ENCODE peak calls at places on chromosome 14, in six cellular contexts. N, I, C, O, P and H are unnamed samples.

GRCh38 chr14:89920041-89920440 is 34.5 kb downstream of the EFCAB11 start:
- DNase-seq in N (peak; percentile 70), I (no peak), C (no peak), O (no peak), P (no peak), H (no peak)

GRCh38 chr14:75310295-75311059 is 31.8 kb downstream of the FOS start:
- DNase-seq in N (peak; percentile 86), I (peak; percentile 89), C (no peak), O (peak; percentile 87), P (no peak), H (peak; percentile 90)

GRCh38 chr14:36880276-36880675 is 218.6 kb downstream of the PAX9 start:
- DNase-seq in N (no peak), I (no peak), C (no peak), O (no peak), P (no peak), H (no peak)

GRCh38 chr14:95330591-95331370 is 11.1 kb upstream of the CLMN start:
- DNase-seq in N (no peak), I (no peak), C (no peak), O (no peak), P (no peak), H (no peak)

GRCh38 chr14:105255021-105255507 is 6.7 kb downstream of the BTBD6 start:
- DNase-seq in N (peak; percentile 28), I (no peak), C (no peak), O (no peak), P (no peak), H (no peak)

GRCh38 chr14:68466491-68466977 is 326.3 kb downstream of the ZFP36L1 start:
- DNase-seq in N (peak; percentile 92), I (no peak), C (no peak), O (peak; percentile 57), P (no peak), H (peak; percentile 61)

GRCh38 chr14:92670967-92671366 is 77.5 kb downstream of the LGMN start:
- DNase-seq in N (peak; percentile 52), I (no peak), C (no peak), O (no peak), P (no peak), H (no peak)

GRCh38 chr14:24280797-24281460 is 9.5 kb upstream of the RABGGTA start:
- DNase-seq in N (no peak), I (no peak), C (no peak), O (no peak), P (no peak), H (no peak)

GRCh38 chr14:99527427-99528076 is 46.3 kb downstream of the CCNK start:
- DNase-seq in N (no peak), I (no peak), C (no peak), O (no peak), P (no peak), H (no peak)

GRCh38 chr14:24673059-24673458 is 39.1 kb upstream of the GZMB start:
- DNase-seq in N (no peak), I (no peak), C (no peak), O (no peak), P (no peak), H (no peak)

GRCh38 chr14:105102361-105102760 is 37.1 kb upstream of the GPR132 start:
- DNase-seq in N (no peak), I (no peak), C (no peak), O (no peak), P (no peak), H (no peak)

GRCh38 chr14:93207468-93208308 is 632 bp downstream of the UBR7 start:
- DNase-seq in N (peak; percentile 64), I (peak; percentile 79), C (no peak), O (peak; percentile 75), P (peak; percentile 5), H (peak; percentile 68)

GRCh38 chr14:97866664-97867063 is 1069.5 kb downstream of the VRK1 start:
- DNase-seq in N (no peak), I (no peak), C (peak; percentile 7), O (no peak), P (no peak), H (no peak)

GRCh38 chr14:71415404-71415690 is 508.1 kb downstream of the PCNX1 start:
- DNase-seq in N (peak; percentile 79), I (no peak), C (no peak), O (no peak), P (no peak), H (no peak)

GRCh38 chr14:71411280-71411595 is 504.0 kb downstream of the PCNX1 start:
- DNase-seq in N (no peak), I (no peak), C (no peak), O (no peak), P (no peak), H (no peak)

GRCh38 chr14:71411766-71412165 is 504.5 kb downstream of the PCNX1 start:
- DNase-seq in N (no peak), I (no peak), C (no peak), O (no peak), P (no peak), H (no peak)

GRCh38 chr14:71416392-71416791 is 509.1 kb downstream of the PCNX1 start:
- DNase-seq in N (peak; percentile 34), I (no peak), C (no peak), O (no peak), P (no peak), H (no peak)

DNA sequence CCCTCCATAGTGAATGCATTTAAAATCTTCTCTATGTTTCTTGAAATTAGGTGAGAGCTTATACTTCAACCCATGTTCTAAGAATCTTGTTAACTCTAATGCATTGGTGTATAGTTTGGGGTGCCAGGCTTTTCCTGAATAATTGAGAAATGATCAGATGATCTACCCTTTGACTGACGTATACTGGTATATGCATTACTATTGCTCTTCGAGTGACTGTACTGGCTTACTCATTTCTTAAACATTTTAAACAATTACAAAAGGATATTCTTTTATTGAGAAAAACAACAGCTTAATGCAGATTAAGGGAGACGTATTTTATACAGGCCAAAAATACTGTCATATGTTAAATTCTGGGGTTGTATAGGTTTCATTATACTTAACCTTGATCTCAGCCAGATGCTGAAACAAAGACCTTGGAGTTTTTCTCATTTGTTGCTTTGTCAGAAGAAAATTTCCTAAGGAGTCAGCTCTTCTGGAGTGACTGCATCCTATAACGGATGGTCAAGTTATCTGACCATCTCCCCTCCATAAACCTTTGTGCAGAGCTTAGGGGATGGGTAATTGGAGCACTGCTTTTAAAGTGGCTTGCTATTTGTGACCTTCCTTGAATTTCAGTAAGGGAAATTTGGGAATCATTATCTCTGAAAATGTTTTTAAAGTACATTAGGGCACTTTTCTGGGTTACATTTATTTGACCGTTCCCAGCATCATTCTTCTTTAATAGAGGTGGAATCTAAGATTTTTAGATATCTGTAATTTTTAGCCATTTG is 507.6 kb downstream of the PCNX1 start:
- DNase-seq in N (peak; percentile 71), I (no peak), C (no peak), O (no peak), P (no peak), H (no peak)
- H3K27ac ChIP-seq in N (peak overlapping the region; percentile 81), I (no peak overlapping the region), C (no peak overlapping the region), O (no peak overlapping the region), P (no peak overlapping the region), H (no peak overlapping the region)

DNA sequence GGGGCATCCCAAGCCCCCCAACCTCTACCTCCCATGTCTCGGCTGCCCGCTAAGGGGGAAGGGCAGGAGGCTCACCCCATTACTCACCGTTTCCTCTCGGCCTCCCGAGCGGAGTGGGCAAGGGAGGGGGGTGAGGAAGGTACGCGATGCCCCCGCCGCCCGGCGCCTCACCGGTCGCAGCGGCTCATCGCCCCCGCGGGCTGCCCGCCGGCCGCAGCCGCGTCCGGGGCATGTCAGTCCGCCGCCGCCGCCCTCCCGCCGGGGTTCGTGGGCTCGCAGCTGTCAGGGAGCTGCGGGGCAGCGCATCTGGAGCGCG is 501 bp downstream of the SLC8A3 start:
- DNase-seq in N (no peak), I (peak; percentile 59), C (no peak), O (no peak), P (no peak), H (peak; percentile 21)
- H3K27ac ChIP-seq in N (no peak overlapping the region), I (no peak overlapping the region), C (no peak overlapping the region), O (peak overlapping the region; percentile 54), P (no peak overlapping the region), H (no peak overlapping the region)

GRCh38 chr14:38184132-38184531 is 23.6 kb upstream of the SSTR1 start:
- DNase-seq in N (no peak), I (no peak), C (no peak), O (no peak), P (no peak), H (no peak)

GRCh38 chr14:38185661-38186060 is 22.0 kb upstream of the SSTR1 start:
- DNase-seq in N (no peak), I (no peak), C (no peak), O (no peak), P (no peak), H (no peak)

GRCh38 chr14:38187475-38187874 is 20.2 kb upstream of the SSTR1 start:
- DNase-seq in N (no peak), I (no peak), C (no peak), O (no peak), P (no peak), H (no peak)

GRCh38 chr14:38186217-38186616 is 21.5 kb upstream of the SSTR1 start:
- DNase-seq in N (no peak), I (no peak), C (no peak), O (no peak), P (no peak), H (no peak)

GRCh38 chr14:38189930-38190726 is 17.6 kb upstream of the SSTR1 start:
- DNase-seq in N (no peak), I (no peak), C (no peak), O (no peak), P (no peak), H (no peak)
- H3K27ac ChIP-seq in N (no peak overlapping the region), I (no peak overlapping the region), C (peak overlapping the region; percentile 98), O (no peak overlapping the region), P (no peak overlapping the region), H (no peak overlapping the region)

GRCh38 chr14:54681819-54682261 is 114.9 kb downstream of the SAMD4A start:
- DNase-seq in N (peak; percentile 93), I (no peak), C (no peak), O (no peak), P (no peak), H (peak; percentile 45)
- H3K27ac ChIP-seq in N (peak overlapping the region; percentile 72), I (no peak overlapping the region), C (no peak overlapping the region), O (peak overlapping the region; percentile 68), P (no peak overlapping the region), H (peak overlapping the region; percentile 95)

DNA sequence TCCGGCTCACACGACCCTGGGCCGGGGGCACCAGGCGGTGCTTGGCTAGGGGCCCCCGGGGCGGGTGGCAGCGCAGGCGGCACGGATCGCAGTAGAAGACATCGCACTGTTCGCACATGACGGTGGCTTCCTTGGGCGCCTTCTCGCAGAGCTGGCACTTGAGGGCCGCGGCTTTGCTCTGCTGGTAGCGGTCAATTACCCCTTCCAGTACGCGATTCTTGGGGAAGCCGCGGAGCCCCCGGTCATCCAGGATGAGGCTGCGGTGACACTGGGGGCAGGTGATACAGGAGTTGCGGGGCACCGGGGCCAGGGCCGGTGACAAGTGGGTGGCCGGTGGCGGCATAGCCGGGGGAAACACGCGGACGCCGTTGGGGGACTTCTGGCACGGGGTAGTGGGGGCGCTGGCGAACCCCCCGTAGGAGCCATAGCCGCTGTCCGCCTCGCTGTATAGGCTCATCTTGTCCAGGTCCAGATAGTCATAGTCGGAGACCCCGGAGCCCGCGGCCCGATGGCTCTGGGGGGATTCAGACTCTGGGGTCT is 553 bp downstream of the TRIM9 start:
- DNase-seq in N (no peak), I (peak; percentile 57), C (no peak), O (peak; percentile 11), P (no peak), H (no peak)
- H3K27ac ChIP-seq in N (no peak overlapping the region), I (no peak overlapping the region), C (no peak overlapping the region), O (no peak overlapping the region), P (no peak overlapping the region), H (no peak overlapping the region)

DNA sequence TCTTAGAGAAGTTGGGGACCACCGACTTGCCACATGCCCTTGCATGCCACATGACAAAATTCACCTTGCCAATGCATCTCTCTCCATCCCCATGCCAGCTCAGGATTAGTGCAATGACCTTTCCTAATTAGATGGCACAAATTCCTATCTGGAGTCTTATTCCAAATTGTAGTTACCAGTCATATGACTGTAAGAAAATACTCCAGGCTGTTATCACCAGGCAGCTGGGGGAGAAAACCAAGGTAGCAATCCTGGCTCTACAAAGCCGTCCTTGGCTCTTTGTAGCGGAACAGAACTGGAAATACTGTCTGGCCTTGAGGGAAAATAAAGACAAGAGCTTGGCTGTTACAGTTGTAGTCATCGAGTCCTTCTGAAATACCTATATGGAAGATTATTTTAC is 208.5 kb upstream of the DIO2 start:
- DNase-seq in N (no peak), I (no peak), C (no peak), O (no peak), P (no peak), H (no peak)
- H3K27ac ChIP-seq in N (no peak overlapping the region), I (no peak overlapping the region), C (no peak overlapping the region), O (no peak overlapping the region), P (no peak overlapping the region), H (no peak overlapping the region)